ENCODE peak calls at places on chromosomes 6 and 20, in six cellular contexts. R is endothelial cell of umbilical vein, M is A549, J is K562, V is HepG2, K is GM12878. F is an unnamed sample.

GRCh38 chr6:24430086-24430485 is 27.4 kb downstream of the MRS2 start:
- DNase-seq in V (no peak), R (no peak), K (no peak), J (no peak), M (no peak), F (no peak)

GRCh38 chr20:32585011-32585518 is at the start of gene NOL4L:
- DNase-seq in V (no peak), K (no peak), M (no peak), J (peak), R (no peak), F (peak)

GRCh38 chr6:30264731-30265130 is 51.5 kb upstream of the TRIM26 start:
- DNase-seq in J (no peak), M (no peak), R (no peak), V (no peak), K (no peak), F (no peak)

GRCh38 chr20:56274156-56274555 is 25.6 kb downstream of the MC3R start:
- DNase-seq in J (no peak), R (no peak), K (no peak), M (no peak), V (no peak), F (no peak)

GRCh38 chr6:135180458-135181332 is at the start of gene MYB:
- DNase-seq in V (no peak), J (peak), M (peak), K (no peak), R (peak), F (peak)

GRCh38 chr6:106666290-106667021 is 37.1 kb downstream of the QRSL1 start:
- DNase-seq in M (no peak), J (no peak), V (no peak), R (no peak), K (peak), F (peak)

GRCh38 chr6:6407061-6407723 is 86.7 kb upstream of the F13A1 start:
- DNase-seq in R (no peak), K (peak), M (no peak), V (no peak), J (no peak), F (peak)

GRCh38 chr20:43827940-43828562 is 86.6 kb upstream of the TOX2 start:
- DNase-seq in R (no peak), V (no peak), J (no peak), M (no peak), K (no peak), F (no peak)

GRCh38 chr6:169752074-169752623 is 727 bp downstream of the ERMARD start:
- DNase-seq in K (no peak), J (no peak), M (no peak), R (no peak), V (peak), F (peak)

GRCh38 chr6:5730586-5731263 is 276.0 kb downstream of the NRN1 start:
- DNase-seq in R (no peak), K (no peak), M (no peak), V (no peak), J (no peak), F (no peak)

GRCh38 chr20:663315-664090 is 10.5 kb upstream of the SRXN1 start:
- DNase-seq in M (no peak), K (no peak), V (no peak), J (no peak), R (no peak), F (no peak)

GRCh38 chr6:72623808-72624207 is 1.9 kb downstream of the KCNQ5 start:
- DNase-seq in J (no peak), M (no peak), R (no peak), V (no peak), K (no peak), F (peak)

GRCh38 chr20:7742479-7742878 is 197.8 kb downstream of the HAO1 start:
- DNase-seq in V (no peak), M (peak), R (peak), J (no peak), K (no peak), F (no peak)

GRCh38 chr6:34143884-34144580 is 1.9 kb downstream of the GRM4 start:
- DNase-seq in K (no peak), R (peak), M (peak), J (peak), V (peak), F (peak)

GRCh38 chr6:37738216-37738615 is 40.5 kb upstream of the MDGA1 start:
- DNase-seq in R (no peak), M (no peak), K (no peak), V (no peak), J (no peak), F (no peak)

GRCh38 chr20:22824077-22824476 is 211.0 kb upstream of the SSTR4 start:
- DNase-seq in K (no peak), J (no peak), R (no peak), V (no peak), M (no peak), F (no peak)

GRCh38 chr20:2103454-2104153 is 2.0 kb downstream of the STK35 start:
- DNase-seq in V (peak), K (no peak), R (no peak), M (no peak), J (no peak), F (no peak)
- TF ChIP-seq MYC in V (peak), K (no peak), R (no peak), M (no peak), J (no peak), F (no peak)

GRCh38 chr6:53795702-53796450 is 1.1 kb downstream of the LRRC1 start:
- DNase-seq in V (peak), R (peak), M (no peak), J (no peak), K (no peak), F (no peak)

GRCh38 chr6:53797304-53797703 is 2.5 kb downstream of the LRRC1 start:
- DNase-seq in M (no peak), K (no peak), V (no peak), J (no peak), R (no peak), F (no peak)

GRCh38 chr6:53795254-53795701 is 473 bp downstream of the LRRC1 start:
- DNase-seq in J (no peak), V (no peak), M (no peak), R (no peak), K (no peak), F (no peak)

GRCh38 chr6:53796791-53797190 is 2.0 kb downstream of the LRRC1 start:
- DNase-seq in K (no peak), J (no peak), M (no peak), V (no peak), R (peak), F (no peak)

GRCh38 chr6:53796451-53796780 is 1.6 kb downstream of the LRRC1 start:
- DNase-seq in K (no peak), J (no peak), V (peak), M (no peak), R (peak), F (no peak)
- H3K4me3 ChIP-seq in K (no peak), J (no peak), V (peak), M (no peak), R (peak), F (no peak)

GRCh38 chr20:57957397-57958049 is 247.7 kb upstream of the PMEPA1 start:
- DNase-seq in K (no peak), R (no peak), J (no peak), V (no peak), M (no peak), F (no peak)
- TF ChIP-seq MYC in K (no peak), R (no peak), J (no peak), V (no peak), M (no peak), F (no peak)

GRCh38 chr20:57445298-57445697 is 54.1 kb downstream of the RBM38 start:
- DNase-seq in K (no peak), J (no peak), V (no peak), M (no peak), R (no peak), F (no peak)
- H3K4me3 ChIP-seq in K (no peak), J (no peak), V (no peak), M (no peak), R (no peak), F (no peak)

GRCh38 chr6:133983099-133983939 is 30.3 kb downstream of the TBPL1 start:
- DNase-seq in R (no peak), V (peak), J (no peak), K (no peak), M (no peak), F (peak)
- TF ChIP-seq MYC in R (no peak), V (no peak), J (no peak), K (no peak), M (no peak), F (no peak)

DNA sequence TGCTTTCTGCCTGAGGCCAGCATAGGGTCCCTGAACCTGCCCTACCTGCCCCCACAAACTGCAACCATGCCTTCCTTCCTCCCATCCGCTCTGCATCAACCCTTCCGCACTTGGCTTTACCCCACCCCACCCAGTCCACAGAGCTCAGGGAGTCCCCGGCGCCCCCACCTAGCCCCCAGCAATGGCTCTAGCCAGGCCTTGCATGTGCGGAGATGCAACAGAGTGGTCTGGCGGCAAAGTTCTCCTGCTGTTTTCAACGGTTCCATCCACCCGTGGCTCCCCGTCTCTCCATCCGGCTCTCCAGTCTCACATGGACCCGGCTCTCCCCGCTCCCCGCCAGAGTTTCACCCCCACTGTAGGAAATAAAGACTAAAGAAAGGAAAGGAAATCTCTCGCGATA is 795 bp downstream of the LRFN2 start:
- DNase-seq in R (no peak), M (no peak), J (no peak), K (no peak), V (no peak), F (no peak)
- H3K4me3 ChIP-seq in R (no peak), M (peak), J (no peak), K (no peak), V (no peak), F (no peak)

GRCh38 chr20:33992145-33992922 is 1.4 kb upstream of the RALY start:
- DNase-seq in M (no peak), K (no peak), R (no peak), V (no peak), J (no peak), F (no peak)
- TF ChIP-seq MYC in M (no peak), K (no peak), R (no peak), V (no peak), J (no peak), F (no peak)

GRCh38 chr6:90294614-90294988 is 2.0 kb downstream of the BACH2 start:
- DNase-seq in R (no peak), M (no peak), V (no peak), J (no peak), K (no peak), F (no peak)

GRCh38 chr6:90296346-90297123 is at the start of gene BACH2:
- DNase-seq in K (no peak), M (peak), R (peak), V (peak), J (peak), F (peak)

GRCh38 chr6:90294008-90294511 is 2.6 kb downstream of the BACH2 start:
- DNase-seq in J (no peak), M (no peak), R (no peak), K (no peak), V (no peak), F (no peak)

GRCh38 chr6:90295854-90296345 is 743 bp downstream of the BACH2 start:
- DNase-seq in K (no peak), J (peak), M (peak), V (no peak), R (peak), F (peak)

GRCh38 chr6:90294989-90295853 is 1.4 kb downstream of the BACH2 start:
- DNase-seq in V (no peak), R (peak), K (no peak), M (peak), J (peak), F (peak)
- H3K4me3 ChIP-seq in V (no peak), R (peak), K (peak), M (peak), J (peak), F (no peak)

DNA sequence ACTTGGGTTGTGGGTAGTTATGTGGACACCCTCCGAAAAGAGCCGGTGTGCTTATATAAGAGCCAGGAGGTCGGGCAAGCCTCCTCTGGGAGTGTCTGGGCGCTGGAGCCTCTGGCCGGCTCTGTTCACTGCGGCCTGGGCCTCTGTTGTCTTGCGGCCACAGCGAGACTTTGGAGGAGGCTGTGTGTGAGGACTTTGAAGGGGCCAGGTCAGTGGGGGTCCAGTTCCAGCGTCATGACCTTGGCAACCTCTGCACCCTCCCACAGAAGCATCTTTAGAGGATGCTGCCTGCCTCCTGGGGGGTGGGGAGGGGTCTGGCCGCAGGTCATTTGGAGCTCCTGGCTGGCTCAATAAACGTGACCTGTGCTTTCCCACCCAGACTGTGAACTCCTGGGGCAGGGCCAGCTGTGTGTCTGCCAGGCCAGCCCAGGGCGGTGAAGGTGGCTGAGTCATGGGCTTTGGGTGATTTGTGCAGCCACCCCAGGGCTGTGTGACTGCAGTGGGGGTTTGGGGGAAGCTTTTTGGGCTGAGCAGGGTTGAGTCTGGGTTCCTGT is 1.2 kb downstream of the TCEA2 start:
- DNase-seq in R (no peak), V (no peak), K (no peak), J (no peak), M (peak), F (peak)
- TF ChIP-seq MYC in R (no peak), V (no peak), K (no peak), J (no peak), M (no peak), F (no peak)

GRCh38 chr6:16999486-17000436 is 102.1 kb upstream of the STMND1 start:
- DNase-seq in R (no peak), M (peak), K (no peak), V (no peak), J (no peak), F (no peak)

GRCh38 chr6:17007749-17008148 is 94.1 kb upstream of the STMND1 start:
- DNase-seq in V (no peak), K (no peak), J (no peak), M (no peak), R (no peak), F (no peak)

GRCh38 chr6:17004269-17004668 is 97.6 kb upstream of the STMND1 start:
- DNase-seq in J (no peak), M (no peak), V (no peak), R (no peak), K (no peak), F (no peak)

GRCh38 chr6:17001188-17001587 is 100.7 kb upstream of the STMND1 start:
- DNase-seq in R (no peak), M (no peak), V (no peak), J (no peak), K (no peak), F (no peak)

GRCh38 chr6:17002123-17002522 is 99.7 kb upstream of the STMND1 start:
- DNase-seq in K (no peak), J (no peak), M (no peak), V (no peak), R (no peak), F (no peak)
- H3K4me3 ChIP-seq in K (no peak), J (no peak), M (no peak), V (no peak), R (no peak), F (no peak)